ENCODE peak calls at places on chromosomes 3 and 15, in five cellular contexts. Y is glomerular endothelial cell, P is erythroblast, K is WTC11, E is pancreas. U is an unnamed sample.

GRCh38 chr3:178949896-178950295 is 121.7 kb downstream of the ZMAT3 start:
- DNase-seq in Y (no peak), P (no peak), K (no peak), E (no peak), U (no peak)

GRCh38 chr3:134392336-134392983 is 18.2 kb upstream of the AMOTL2 start:
- DNase-seq in E (no peak), Y (no peak), P (no peak), K (no peak), U (no peak)

GRCh38 chr3:52507359-52507758 is 12.2 kb downstream of the STAB1 start:
- DNase-seq in Y (no peak), K (no peak), E (no peak), P (no peak), U (no peak)

GRCh38 chr15:85772668-85773067 is 22.1 kb downstream of the KLHL25 start:
- DNase-seq in P (no peak), E (no peak), Y (no peak), K (no peak), U (no peak)

GRCh38 chr3:160676547-160677303 is at the start of gene ARL14:
- DNase-seq in Y (no peak), P (no peak), E (no peak), K (no peak), U (no peak)

GRCh38 chr15:33581032-33581431 is 270.3 kb downstream of the RYR3 start:
- DNase-seq in K (no peak), P (no peak), Y (no peak), E (no peak), U (no peak)

GRCh38 chr15:39127925-39128617 is 452.8 kb upstream of the THBS1 start:
- DNase-seq in Y (peak; percentile 99), P (peak; percentile 79), K (no peak), E (no peak), U (no peak)

GRCh38 chr15:42010434-42010833 is 10.4 kb downstream of the PLA2G4E start:
- DNase-seq in P (no peak), E (no peak), K (no peak), Y (no peak), U (no peak)

GRCh38 chr3:123284399-123285010 is 82.8 kb downstream of the SEC22A start:
- DNase-seq in K (no peak), P (no peak), Y (no peak), E (no peak), U (no peak)

GRCh38 chr3:138948371-138949001 is 1.5 kb downstream of the FOXL2NB start:
- DNase-seq in Y (no peak), K (no peak), P (no peak), E (no peak), U (no peak)

GRCh38 chr3:6182909-6183308 is 678.0 kb upstream of the GRM7 start:
- DNase-seq in K (no peak), P (no peak), Y (no peak), E (no peak), U (no peak)

GRCh38 chr3:137148917-137149316 is 191.1 kb downstream of the IL20RB start:
- DNase-seq in K (no peak), Y (no peak), P (no peak), E (no peak), U (no peak)

GRCh38 chr3:57281710-57282109 is 10.8 kb downstream of the ASB14 start:
- DNase-seq in Y (no peak), P (no peak), E (no peak), K (no peak), U (no peak)

GRCh38 chr3:182905623-182906022 is 74.7 kb downstream of the DCUN1D1 start:
- DNase-seq in E (no peak), K (no peak), Y (no peak), P (peak; percentile 18), U (no peak)

GRCh38 chr3:48897401-48898376 is 993 bp downstream of the SLC25A20 start:
- DNase-seq in P (peak; percentile 37), K (no peak), Y (no peak), E (peak; percentile 54), U (peak; percentile 56)

GRCh38 chr3:106083207-106083606 is 214.4 kb upstream of the CBLB start:
- DNase-seq in E (no peak), P (no peak), K (no peak), Y (no peak), U (no peak)

U was measured in Karpas-422.